ENCODE peak calls at places on chromosomes 13 and 19, in eight cellular contexts. V is breast epithelium; T is HS-27A; R is SHP77; H is activated naive CD8-positive, alpha-beta T cell treated with anti-CD3 and anti-CD28 coated beads for 36 hours; P is SJSA1; X is fibroblast of mammary gland; G is stimulated activated CD8-positive, alpha-beta memory T cell treated with anti-CD3 and anti-CD28 coated beads, Interleukin-15, amount 100 ng/mL, for 1 hour. Z is an unnamed sample.

GRCh38 chr13:74771964-74772363 is 637.8 kb upstream of the KLF12 start:
- DNase-seq in V (no peak), T (peak), R (no peak), H (no peak), P (no peak), X (peak), G (no peak), Z (no peak)

GRCh38 chr19:7679017-7679720 is 1.5 kb upstream of the TRAPPC5 start:
- DNase-seq in V (no peak), T (no peak), R (peak), H (peak), P (no peak), X (no peak), G (peak), Z (peak)

GRCh38 chr19:17455308-17455707 is 5.4 kb downstream of the NXNL1 start:
- DNase-seq in V (no peak), T (no peak), R (no peak), H (no peak), P (no peak), X (no peak), G (no peak), Z (no peak)

GRCh38 chr19:53904909-53905308 is 4.2 kb upstream of the CACNG7 start:
- DNase-seq in V (no peak), T (no peak), R (no peak), H (no peak), P (no peak), X (no peak), G (no peak), Z (no peak)

GRCh38 chr13:20401958-20402856 is 123.5 kb downstream of the CRYL1 start:
- DNase-seq in V (no peak), T (peak), R (no peak), H (no peak), P (no peak), X (peak), G (no peak), Z (no peak)

GRCh38 chr19:16940626-16941025 is 51.8 kb downstream of the F2RL3 start:
- DNase-seq in V (no peak), T (no peak), R (no peak), H (no peak), P (peak), X (no peak), G (no peak), Z (no peak)

GRCh38 chr13:50225188-50226155 is 210.2 kb downstream of the KCNRG start:
- DNase-seq in V (no peak), T (no peak), R (no peak), H (no peak), P (no peak), X (peak), G (no peak), Z (no peak)

GRCh38 chr13:76329004-76329403 is 557.2 kb downstream of the KCTD12 start:
- DNase-seq in V (no peak), T (no peak), R (no peak), H (no peak), P (no peak), X (no peak), G (no peak), Z (no peak)

GRCh38 chr19:11414544-11414943 is 4.6 kb downstream of the RGL3 start:
- DNase-seq in V (no peak), T (no peak), R (no peak), H (no peak), P (no peak), X (peak), G (no peak), Z (no peak)

GRCh38 chr19:17415107-17415506 is 4.7 kb upstream of the MVB12A start:
- DNase-seq in V (no peak), T (no peak), R (no peak), H (no peak), P (no peak), X (no peak), G (no peak), Z (no peak)

GRCh38 chr19:7862413-7862951 is 11.7 kb downstream of the PRR36 start:
- DNase-seq in V (no peak), T (no peak), R (no peak), H (peak), P (peak), X (peak), G (peak), Z (no peak)

GRCh38 chr13:110070511-110071120 is 236.3 kb downstream of the COL4A1 start:
- DNase-seq in V (no peak), T (no peak), R (no peak), H (no peak), P (no peak), X (peak), G (no peak), Z (no peak)

GRCh38 chr19:18495204-18495911 is 26.5 kb downstream of the ELL start:
- DNase-seq in V (no peak), T (no peak), R (no peak), H (no peak), P (no peak), X (no peak), G (no peak), Z (no peak)

GRCh38 chr19:39403331-39404312 is 3.0 kb upstream of the ZFP36 start:
- DNase-seq in V (peak), T (peak), R (peak), H (peak), P (peak), X (peak), G (peak), Z (peak)

GRCh38 chr13:100674363-100674847 is at the start of gene TMTC4:
- DNase-seq in V (no peak), T (no peak), R (no peak), H (no peak), P (no peak), X (no peak), G (peak), Z (no peak)

GRCh38 chr13:106376411-106377112 is 158.9 kb downstream of the EFNB2 start:
- DNase-seq in V (no peak), T (peak), R (peak), H (no peak), P (peak), X (peak), G (no peak), Z (no peak)

GRCh38 chr19:48928164-48929005 is 5.1 kb upstream of the DHDH start:
- DNase-seq in V (no peak), T (no peak), R (no peak), H (no peak), P (no peak), X (peak), G (no peak), Z (no peak)